ENCODE peak calls at places on chromosomes 16 and 17, in eight cellular contexts. T, A, X, F, E, G, M and K are unnamed samples.

GRCh38 chr17:29133146-29133713 is 47.0 kb downstream of the MYO18A start:
- DNase-seq in E (no peak), F (no peak), X (peak; percentile 73), A (peak; percentile 70), M (no peak), T (peak; percentile 89), G (no peak), K (no peak)

GRCh38 chr16:87305505-87306391 is 11.4 kb downstream of the C16orf95 start:
- DNase-seq in A (no peak), X (peak; percentile 77), G (no peak), T (no peak), M (no peak), F (no peak), E (peak; percentile 40), K (no peak)

GRCh38 chr17:18141210-18141803 is 32.8 kb downstream of the MYO15A start:
- DNase-seq in A (no peak), F (peak; percentile 55), X (no peak), G (peak; percentile 52), E (peak; percentile 55), T (no peak), M (no peak), K (no peak)

GRCh38 chr16:77398495-77398894 is 36.3 kb downstream of the ADAMTS18 start:
- DNase-seq in E (no peak), G (no peak), F (no peak), A (no peak), T (no peak), M (no peak), X (no peak), K (no peak)

GRCh38 chr16:86755571-86756006 is 177.2 kb downstream of the FOXL1 start:
- DNase-seq in F (no peak), T (no peak), X (no peak), G (no peak), A (peak; percentile 87), M (no peak), E (no peak), K (no peak)

GRCh38 chr17:15290605-15291004 is 25.5 kb upstream of the PMP22 start:
- DNase-seq in T (no peak), M (no peak), X (no peak), G (no peak), E (no peak), F (no peak), A (no peak), K (no peak)

GRCh38 chr17:29732613-29733012 is 109.9 kb upstream of the CORO6 start:
- DNase-seq in A (no peak), X (no peak), G (no peak), E (peak; percentile 81), F (no peak), M (no peak), T (peak; percentile 85), K (no peak)

GRCh38 chr17:36680701-36681202 is 79.4 kb downstream of the MRM1 start:
- DNase-seq in G (no peak), X (no peak), E (no peak), F (no peak), A (no peak), M (no peak), T (no peak), K (no peak)

GRCh38 chr17:82297804-82298537 is 19.4 kb downstream of the CD7 start:
- DNase-seq in A (peak; percentile 89), M (no peak), X (no peak), G (no peak), E (peak; percentile 99), F (peak; percentile 94), T (peak; percentile 73), K (peak; percentile 86)

GRCh38 chr17:42183741-42184711 is 1.2 kb downstream of the HCRT start:
- DNase-seq in T (no peak), G (peak; percentile 84), F (peak; percentile 76), M (no peak), A (peak; percentile 84), E (peak; percentile 26), X (peak; percentile 93), K (peak; percentile 82)

GRCh38 chr17:44360826-44361225 is 2.8 kb downstream of the FAM171A2 start:
- DNase-seq in F (no peak), M (no peak), G (no peak), E (no peak), T (no peak), X (no peak), A (no peak), K (no peak)

GRCh38 chr16:56029026-56029425 is 153.9 kb upstream of the CES5A start:
- DNase-seq in X (no peak), A (no peak), F (no peak), T (no peak), G (no peak), M (no peak), E (no peak), K (no peak)
- TF ChIP-seq CTCF in X (peak; percentile 42), A (no peak), F (no peak), T (no peak), G (peak; percentile 22), M (peak; percentile 3), E (no peak), K (no peak)

GRCh38 chr16:9401173-9401572 is 309.7 kb downstream of the HAPSTR1 start:
- DNase-seq in E (no peak), T (no peak), M (no peak), G (no peak), X (no peak), F (no peak), A (no peak), K (no peak)
- TF ChIP-seq CTCF in E (no peak), T (no peak), M (no peak), G (no peak), X (no peak), F (no peak), A (no peak), K (no peak)

GRCh38 chr16:21159281-21159951 is 942 bp downstream of the LDAF1 start:
- DNase-seq in G (peak; percentile 18), A (peak; percentile 53), F (peak; percentile 79), M (no peak), X (peak; percentile 71), E (peak; percentile 86), T (peak; percentile 76), K (peak; percentile 17)
- TF ChIP-seq CTCF in G (no peak), A (no peak), F (no peak), M (no peak), X (no peak), E (no peak), T (no peak), K (no peak)

DNA sequence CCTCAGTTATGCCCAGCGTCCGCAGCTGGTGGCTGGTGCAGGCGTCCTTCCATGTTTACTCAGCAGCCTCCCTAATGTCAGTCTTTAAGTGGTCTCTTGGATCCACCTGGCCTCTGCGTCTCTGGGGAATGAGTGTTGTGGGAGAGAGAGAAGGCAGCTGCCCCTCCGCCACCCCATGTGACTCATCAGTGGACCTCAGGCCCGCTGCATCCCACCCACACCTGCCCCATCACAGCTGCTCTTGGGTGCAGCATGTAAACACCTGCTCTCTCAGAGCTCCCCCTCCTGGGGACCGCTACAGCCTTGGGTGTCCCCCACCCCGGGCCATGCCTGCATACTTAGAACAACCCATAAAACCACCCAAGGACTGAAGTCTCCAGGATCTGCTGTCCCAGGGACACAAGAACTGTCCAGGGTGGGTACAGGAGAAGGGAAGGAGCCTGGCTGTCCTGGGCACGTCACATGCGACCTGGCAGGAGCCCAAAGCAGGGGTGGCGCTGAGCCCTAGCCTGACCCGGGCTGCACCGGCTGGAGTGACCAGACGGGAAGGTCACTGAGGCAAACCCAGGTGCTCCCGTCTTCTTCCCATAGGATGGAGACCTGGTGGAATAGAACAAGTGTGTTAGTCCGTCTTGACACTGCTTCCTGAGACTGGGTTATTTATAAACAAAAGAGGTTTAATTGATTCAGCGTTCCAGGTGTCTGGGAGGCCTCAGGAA is 4.2 kb downstream of the C16orf90 start:
- DNase-seq in G (no peak), X (no peak), E (no peak), F (no peak), M (no peak), T (no peak), A (no peak), K (no peak)
- TF ChIP-seq CTCF in G (no peak), X (peak; percentile 41), E (no peak), F (no peak), M (no peak), T (no peak), A (no peak), K (no peak)

GRCh38 chr16:89453662-89454321 is 36.6 kb downstream of the ANKRD11 start:
- DNase-seq in F (no peak), M (no peak), X (no peak), A (peak; percentile 46), T (no peak), E (peak; percentile 34), G (no peak), K (no peak)
- TF ChIP-seq CTCF in F (peak; percentile 15), M (no peak), X (peak; percentile 57), A (no peak), T (no peak), E (peak; percentile 31), G (peak; percentile 45), K (no peak)